ENCODE peak calls at places on chromosomes 3 and 15, in seven cellular contexts. One of them, this sample, is unnamed.

GRCh38 chr3:175398676-175399075 is 539.5 kb downstream of the NAALADL2 start:
- DNase-seq in B cell: no peak
- DNase-seq in AG10803: peak; percentile 13
- DNase-seq in GM13977: no peak
- DNase-seq in Peyer's patch: no peak
- DNase-seq in WTC11: no peak
- DNase-seq in pancreas: no peak
- DNase-seq in this sample: no peak

GRCh38 chr3:123658118-123658859 is 73.4 kb upstream of the HACD2 start:
- DNase-seq in Peyer's patch: peak; percentile 66
- DNase-seq in B cell: no peak
- DNase-seq in pancreas: no peak
- DNase-seq in AG10803: peak; percentile 85
- DNase-seq in GM13977: no peak
- DNase-seq in WTC11: no peak
- DNase-seq in this sample: no peak

GRCh38 chr3:33131328-33132018 is 17.7 kb downstream of the CRTAP start:
- DNase-seq in pancreas: no peak
- DNase-seq in Peyer's patch: peak; percentile 53
- DNase-seq in B cell: peak; percentile 65
- DNase-seq in WTC11: peak; percentile 63
- DNase-seq in GM13977: peak; percentile 72
- DNase-seq in AG10803: peak; percentile 80
- DNase-seq in this sample: no peak

GRCh38 chr3:126117212-126117611 is 33.3 kb upstream of the SLC41A3 start:
- DNase-seq in Peyer's patch: no peak
- DNase-seq in WTC11: no peak
- DNase-seq in pancreas: no peak
- DNase-seq in GM13977: no peak
- DNase-seq in B cell: no peak
- DNase-seq in AG10803: no peak
- DNase-seq in this sample: no peak

GRCh38 chr3:88031543-88032148 is 27.2 kb downstream of the CGGBP1 start:
- DNase-seq in B cell: peak; percentile 48
- DNase-seq in WTC11: no peak
- DNase-seq in GM13977: peak; percentile 45
- DNase-seq in AG10803: peak; percentile 20
- DNase-seq in pancreas: no peak
- DNase-seq in Peyer's patch: no peak
- DNase-seq in this sample: no peak

GRCh38 chr15:57217716-57218598 is 158.3 kb upstream of the CGNL1 start:
- DNase-seq in GM13977: no peak
- DNase-seq in WTC11: no peak
- DNase-seq in Peyer's patch: no peak
- DNase-seq in pancreas: no peak
- DNase-seq in B cell: no peak
- DNase-seq in AG10803: peak; percentile 52
- DNase-seq in this sample: no peak

GRCh38 chr15:88015228-88015860 is 241.2 kb downstream of the NTRK3 start:
- DNase-seq in GM13977: no peak
- DNase-seq in pancreas: no peak
- DNase-seq in Peyer's patch: no peak
- DNase-seq in B cell: no peak
- DNase-seq in WTC11: no peak
- DNase-seq in AG10803: no peak
- DNase-seq in this sample: no peak

GRCh38 chr15:68997050-68997449 is 17.4 kb upstream of the NOX5 start:
- DNase-seq in WTC11: no peak
- DNase-seq in pancreas: no peak
- DNase-seq in AG10803: no peak
- DNase-seq in B cell: no peak
- DNase-seq in GM13977: no peak
- DNase-seq in Peyer's patch: no peak
- DNase-seq in this sample: peak; percentile 24

GRCh38 chr3:124491098-124491497 is 239.2 kb upstream of the UMPS start:
- DNase-seq in GM13977: no peak
- DNase-seq in AG10803: no peak
- DNase-seq in Peyer's patch: no peak
- DNase-seq in WTC11: no peak
- DNase-seq in pancreas: no peak
- DNase-seq in B cell: no peak
- DNase-seq in this sample: no peak

GRCh38 chr15:63896336-63897115 is 62.8 kb upstream of the HERC1 start:
- DNase-seq in WTC11: no peak
- DNase-seq in Peyer's patch: peak; percentile 70
- DNase-seq in AG10803: peak; percentile 69
- DNase-seq in pancreas: no peak
- DNase-seq in GM13977: peak; percentile 82
- DNase-seq in B cell: no peak
- DNase-seq in this sample: no peak

GRCh38 chr15:57382969-57383368 is 6.7 kb downstream of the CGNL1 start:
- DNase-seq in WTC11: no peak
- DNase-seq in B cell: no peak
- DNase-seq in GM13977: no peak
- DNase-seq in AG10803: no peak
- DNase-seq in Peyer's patch: no peak
- DNase-seq in pancreas: no peak
- DNase-seq in this sample: no peak

GRCh38 chr3:42493126-42493797 is 9.2 kb upstream of the VIPR1 start:
- DNase-seq in AG10803: no peak
- DNase-seq in pancreas: no peak
- DNase-seq in B cell: no peak
- DNase-seq in WTC11: no peak
- DNase-seq in Peyer's patch: no peak
- DNase-seq in GM13977: no peak
- DNase-seq in this sample: peak; percentile 43

GRCh38 chr3:16721494-16721893 is 116.3 kb upstream of the DAZL start:
- DNase-seq in pancreas: no peak
- DNase-seq in AG10803: no peak
- DNase-seq in GM13977: no peak
- DNase-seq in WTC11: no peak
- DNase-seq in Peyer's patch: no peak
- DNase-seq in B cell: no peak
- DNase-seq in this sample: no peak

GRCh38 chr3:194322701-194323174 is 28.4 kb downstream of the CPN2 start:
- DNase-seq in AG10803: peak; percentile 43
- DNase-seq in WTC11: no peak
- DNase-seq in B cell: no peak
- DNase-seq in Peyer's patch: no peak
- DNase-seq in pancreas: no peak
- DNase-seq in GM13977: peak; percentile 21
- DNase-seq in this sample: no peak

GRCh38 chr3:107927361-107928083 is 163.3 kb downstream of the CD47 start:
- DNase-seq in B cell: peak; percentile 79
- DNase-seq in pancreas: peak; percentile 89
- DNase-seq in GM13977: peak; percentile 85
- DNase-seq in WTC11: peak; percentile 77
- DNase-seq in AG10803: peak; percentile 56
- DNase-seq in Peyer's patch: peak; percentile 80
- DNase-seq in this sample: peak; percentile 81

GRCh38 chr15:70826634-70827033 is 27.3 kb downstream of the LARP6 start:
- DNase-seq in pancreas: no peak
- DNase-seq in GM13977: no peak
- DNase-seq in AG10803: peak; percentile 94
- DNase-seq in WTC11: no peak
- DNase-seq in B cell: no peak
- DNase-seq in Peyer's patch: peak; percentile 50
- DNase-seq in this sample: peak; percentile 11

GRCh38 chr15:59562787-59563186 is 48.8 kb upstream of the GCNT3 start:
- DNase-seq in Peyer's patch: no peak
- DNase-seq in WTC11: no peak
- DNase-seq in B cell: no peak
- DNase-seq in pancreas: no peak
- DNase-seq in AG10803: no peak
- DNase-seq in GM13977: no peak
- DNase-seq in this sample: no peak

GRCh38 chr3:50226888-50227389 is 9.1 kb upstream of the GNAI2 start:
- DNase-seq in GM13977: peak; percentile 57
- DNase-seq in pancreas: no peak
- DNase-seq in WTC11: peak; percentile 28
- DNase-seq in Peyer's patch: peak; percentile 74
- DNase-seq in B cell: no peak
- DNase-seq in AG10803: peak; percentile 29
- DNase-seq in this sample: no peak

GRCh38 chr15:64251121-64251520 is 88.3 kb upstream of the PPIB start:
- DNase-seq in AG10803: no peak
- DNase-seq in GM13977: no peak
- DNase-seq in B cell: no peak
- DNase-seq in pancreas: no peak
- DNase-seq in WTC11: no peak
- DNase-seq in Peyer's patch: no peak
- DNase-seq in this sample: no peak

GRCh38 chr15:86892774-86893449 is 813.2 kb downstream of the AGBL1 start:
- DNase-seq in pancreas: no peak
- DNase-seq in GM13977: no peak
- DNase-seq in B cell: no peak
- DNase-seq in WTC11: no peak
- DNase-seq in Peyer's patch: no peak
- DNase-seq in AG10803: peak; percentile 29
- DNase-seq in this sample: no peak

GRCh38 chr15:64667736-64668161 is 107.6 kb downstream of the RBPMS2 start:
- DNase-seq in pancreas: no peak
- DNase-seq in Peyer's patch: no peak
- DNase-seq in WTC11: no peak
- DNase-seq in GM13977: no peak
- DNase-seq in AG10803: peak; percentile 60
- DNase-seq in B cell: no peak
- DNase-seq in this sample: no peak

GRCh38 chr3:63986147-63986546 is 37.1 kb downstream of the PSMD6 start:
- DNase-seq in WTC11: no peak
- DNase-seq in Peyer's patch: no peak
- DNase-seq in AG10803: no peak
- DNase-seq in GM13977: no peak
- DNase-seq in B cell: no peak
- DNase-seq in pancreas: no peak
- DNase-seq in this sample: no peak

GRCh38 chr3:79405183-79405582 is 362.6 kb downstream of the ROBO1 start:
- DNase-seq in Peyer's patch: no peak
- DNase-seq in B cell: no peak
- DNase-seq in WTC11: no peak
- DNase-seq in pancreas: no peak
- DNase-seq in GM13977: no peak
- DNase-seq in AG10803: no peak
- DNase-seq in this sample: no peak

GRCh38 chr3:67018789-67019525 is 20.9 kb downstream of the KBTBD8 start:
- DNase-seq in AG10803: peak; percentile 11
- DNase-seq in GM13977: peak; percentile 23
- DNase-seq in B cell: peak; percentile 14
- DNase-seq in Peyer's patch: no peak
- DNase-seq in WTC11: no peak
- DNase-seq in pancreas: no peak
- DNase-seq in this sample: no peak

GRCh38 chr15:74234598-74234875 is 1.6 kb upstream of the CCDC33 start:
- DNase-seq in B cell: no peak
- DNase-seq in WTC11: no peak
- DNase-seq in GM13977: no peak
- DNase-seq in AG10803: no peak
- DNase-seq in pancreas: no peak
- DNase-seq in Peyer's patch: no peak
- DNase-seq in this sample: no peak

GRCh38 chr15:98668566-98669308 is 20.4 kb downstream of the IGF1R start:
- DNase-seq in pancreas: no peak
- DNase-seq in WTC11: no peak
- DNase-seq in Peyer's patch: no peak
- DNase-seq in B cell: no peak
- DNase-seq in AG10803: peak; percentile 44
- DNase-seq in GM13977: peak; percentile 59
- DNase-seq in this sample: no peak

GRCh38 chr3:86986666-86987420 is 4.1 kb downstream of the VGLL3 start:
- DNase-seq in Peyer's patch: no peak
- DNase-seq in WTC11: no peak
- DNase-seq in AG10803: peak; percentile 62
- DNase-seq in B cell: no peak
- DNase-seq in pancreas: no peak
- DNase-seq in GM13977: no peak
- DNase-seq in this sample: no peak

GRCh38 chr15:70955151-70955550 is 62.5 kb downstream of the LRRC49 start:
- DNase-seq in WTC11: no peak
- DNase-seq in B cell: no peak
- DNase-seq in GM13977: no peak
- DNase-seq in pancreas: no peak
- DNase-seq in Peyer's patch: no peak
- DNase-seq in AG10803: peak; percentile 14
- DNase-seq in this sample: no peak

GRCh38 chr3:13652728-13653127 is 103.8 kb downstream of the FBLN2 start:
- DNase-seq in Peyer's patch: no peak
- DNase-seq in B cell: no peak
- DNase-seq in pancreas: no peak
- DNase-seq in AG10803: no peak
- DNase-seq in GM13977: no peak
- DNase-seq in WTC11: no peak
- DNase-seq in this sample: no peak
- TF ChIP-seq CTCF in Peyer's patch: no peak
- TF ChIP-seq CTCF in B cell: no peak
- TF ChIP-seq CTCF in pancreas: no peak
- TF ChIP-seq CTCF in AG10803: no peak
- TF ChIP-seq CTCF in GM13977: no peak
- TF ChIP-seq CTCF in WTC11: no peak
- TF ChIP-seq CTCF in this sample: no peak

GRCh38 chr3:17810759-17811158 is 68.3 kb upstream of the TBC1D5 start:
- DNase-seq in AG10803: peak; percentile 65
- DNase-seq in GM13977: no peak
- DNase-seq in Peyer's patch: no peak
- DNase-seq in pancreas: no peak
- DNase-seq in B cell: no peak
- DNase-seq in WTC11: no peak
- DNase-seq in this sample: no peak
- TF ChIP-seq CTCF in AG10803: peak; percentile 48
- TF ChIP-seq CTCF in GM13977: peak; percentile 16
- TF ChIP-seq CTCF in Peyer's patch: no peak
- TF ChIP-seq CTCF in pancreas: no peak
- TF ChIP-seq CTCF in B cell: peak; percentile 8
- TF ChIP-seq CTCF in WTC11: no peak
- TF ChIP-seq CTCF in this sample: no peak

DNA sequence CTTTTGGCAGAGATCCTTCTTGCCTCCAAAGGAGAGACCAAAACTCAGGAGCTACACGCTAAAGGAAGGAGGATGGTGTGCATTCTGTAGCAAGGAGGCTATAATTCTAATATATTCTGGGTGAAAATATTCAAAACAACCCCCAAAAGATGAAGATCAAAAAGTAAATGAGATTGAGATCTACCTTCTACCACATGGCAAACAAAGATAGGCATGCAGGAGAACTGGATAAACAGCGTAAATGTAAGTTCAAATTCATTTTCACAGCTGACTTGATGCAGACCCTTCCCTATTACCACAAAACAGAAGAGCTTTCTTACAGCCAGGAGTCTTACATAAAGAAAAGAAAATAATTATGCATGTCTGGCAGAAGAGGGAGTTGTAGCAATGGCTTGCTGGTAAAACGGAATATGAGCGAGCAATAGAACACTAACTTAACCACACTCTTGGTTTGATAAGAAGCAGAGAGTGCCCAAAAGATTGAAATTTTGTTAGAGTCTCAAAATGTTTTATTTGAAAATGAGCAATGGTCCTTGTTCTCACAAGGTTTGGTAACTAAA is 272.7 kb downstream of the MECOM start:
- DNase-seq in pancreas: no peak
- DNase-seq in AG10803: no peak
- DNase-seq in WTC11: no peak
- DNase-seq in GM13977: no peak
- DNase-seq in B cell: no peak
- DNase-seq in Peyer's patch: no peak
- DNase-seq in this sample: no peak
- TF ChIP-seq CTCF in pancreas: no peak
- TF ChIP-seq CTCF in AG10803: no peak
- TF ChIP-seq CTCF in WTC11: no peak
- TF ChIP-seq CTCF in GM13977: no peak
- TF ChIP-seq CTCF in B cell: no peak
- TF ChIP-seq CTCF in Peyer's patch: no peak
- TF ChIP-seq CTCF in this sample: no peak

GRCh38 chr3:142857056-142857455 is 31.8 kb downstream of the PCOLCE2 start:
- DNase-seq in pancreas: peak; percentile 72
- DNase-seq in GM13977: no peak
- DNase-seq in WTC11: peak; percentile 56
- DNase-seq in B cell: no peak
- DNase-seq in AG10803: no peak
- DNase-seq in Peyer's patch: no peak
- DNase-seq in this sample: no peak
- TF ChIP-seq CTCF in pancreas: no peak
- TF ChIP-seq CTCF in GM13977: no peak
- TF ChIP-seq CTCF in WTC11: no peak
- TF ChIP-seq CTCF in B cell: no peak
- TF ChIP-seq CTCF in AG10803: no peak
- TF ChIP-seq CTCF in Peyer's patch: no peak
- TF ChIP-seq CTCF in this sample: peak; percentile 39

This sample was measured in type B pancreatic cell.